ENCODE peak calls at places on chromosome 11, in nine cellular contexts. J is NCI-H510A treated with DMSO at 0.1 percent for 48 hours; X is HEK293T; T is cardiac septum; S is CD4-positive, alpha-beta T cell; P is heart left ventricle; N is mucosa of gallbladder; Q is mucosa of descending colon; A is NCI-H2081. U is an unnamed sample.
A peak's percentile ranks its signal among the peaks of the same experiment; 100 is the strongest.

GRCh38 chr11:34632105-34632780 is 11.3 kb downstream of the EHF start:
- DNase-seq in J (no peak), X (no peak), T (no peak), S (no peak), P (no peak), N (no peak), Q (no peak), A (peak; percentile 87), U (no peak)

GRCh38 chr11:20213790-20214189 is 53.5 kb upstream of the DBX1 start:
- DNase-seq in J (peak; percentile 7), X (no peak), T (no peak), S (no peak), P (no peak), N (no peak), Q (no peak), A (no peak), U (no peak)

GRCh38 chr11:46892838-46893237 is 25.5 kb downstream of the LRP4 start:
- DNase-seq in J (no peak), X (no peak), T (no peak), S (no peak), P (no peak), N (no peak), Q (no peak), A (no peak), U (no peak)

GRCh38 chr11:31802609-31802989 is 8.5 kb downstream of the PAX6 start:
- DNase-seq in J (no peak), X (no peak), T (no peak), S (no peak), P (no peak), N (no peak), Q (no peak), A (no peak), U (no peak)

GRCh38 chr11:116311141-116311540 is 461.6 kb downstream of the BUD13 start:
- DNase-seq in J (no peak), X (no peak), T (no peak), S (no peak), P (no peak), N (no peak), Q (no peak), A (peak; percentile 97), U (no peak)

GRCh38 chr11:74001822-74002286 is 7.0 kb downstream of the UCP3 start:
- DNase-seq in J (no peak), X (no peak), T (no peak), S (no peak), P (no peak), N (no peak), Q (no peak), A (no peak), U (no peak)

GRCh38 chr11:122180435-122180834 is 64.4 kb upstream of the BLID start:
- DNase-seq in J (no peak), X (no peak), T (no peak), S (no peak), P (peak; percentile 65), N (no peak), Q (no peak), A (no peak), U (no peak)

GRCh38 chr11:36441610-36442208 is 68.4 kb downstream of the TRAF6 start:
- DNase-seq in J (no peak), X (no peak), T (no peak), S (no peak), P (no peak), N (no peak), Q (no peak), A (no peak), U (no peak)

GRCh38 chr11:100105605-100106358 is 581.3 kb upstream of the ARHGAP42 start:
- DNase-seq in J (no peak), X (no peak), T (no peak), S (no peak), P (no peak), N (no peak), Q (no peak), A (no peak), U (no peak)

GRCh38 chr11:62394825-62395538 is 23.9 kb upstream of the SCGB1A1 start:
- DNase-seq in J (peak; percentile 92), X (peak; percentile 74), T (peak; percentile 85), S (peak; percentile 36), P (peak; percentile 83), N (peak; percentile 77), Q (peak; percentile 77), A (peak; percentile 75), U (peak; percentile 67)

U was measured in lung.